ENCODE peak calls at places on chromosomes 4 and X, in ten cellular contexts. One of them, this sample, is unnamed.

GRCh38 chr4:41432889-41433288 is 105.1 kb upstream of the LIMCH1 start:
- DNase-seq in gastrocnemius medialis: no peak
- DNase-seq in left ventricle myocardium superior: no peak
- DNase-seq in heart left ventricle: no peak
- DNase-seq in activated CD8-positive, alpha-beta memory T cell treated with anti-CD3 and anti-CD28 coated beads for 24 hours: no peak
- DNase-seq in NCI-H1105: no peak
- DNase-seq in caudate nucleus: no peak
- DNase-seq in activated T-cell treated with anti-CD3 and anti-CD28 coated beads for 1 hour: no peak
- DNase-seq in stimulated activated CD4-positive, alpha-beta T cell treated with anti-CD3 and anti-CD28 coated beads, Interleukin-2, amount 100 ng/mL, for 48 hours: no peak
- DNase-seq in choroid plexus epithelial cell: peak
- DNase-seq in this sample: no peak

GRCh38 chr4:8536467-8536866 is 43.7 kb upstream of the GPR78 start:
- DNase-seq in choroid plexus epithelial cell: no peak
- DNase-seq in NCI-H1105: no peak
- DNase-seq in activated T-cell treated with anti-CD3 and anti-CD28 coated beads for 1 hour: no peak
- DNase-seq in stimulated activated CD4-positive, alpha-beta T cell treated with anti-CD3 and anti-CD28 coated beads, Interleukin-2, amount 100 ng/mL, for 48 hours: no peak
- DNase-seq in left ventricle myocardium superior: peak
- DNase-seq in activated CD8-positive, alpha-beta memory T cell treated with anti-CD3 and anti-CD28 coated beads for 24 hours: no peak
- DNase-seq in caudate nucleus: no peak
- DNase-seq in heart left ventricle: no peak
- DNase-seq in gastrocnemius medialis: no peak
- DNase-seq in this sample: no peak

GRCh38 chrX:2539586-2539985 is 38.8 kb upstream of the DHRSX start:
- DNase-seq in gastrocnemius medialis: no peak
- DNase-seq in stimulated activated CD4-positive, alpha-beta T cell treated with anti-CD3 and anti-CD28 coated beads, Interleukin-2, amount 100 ng/mL, for 48 hours: no peak
- DNase-seq in left ventricle myocardium superior: no peak
- DNase-seq in choroid plexus epithelial cell: no peak
- DNase-seq in activated T-cell treated with anti-CD3 and anti-CD28 coated beads for 1 hour: no peak
- DNase-seq in heart left ventricle: no peak
- DNase-seq in NCI-H1105: no peak
- DNase-seq in caudate nucleus: no peak
- DNase-seq in activated CD8-positive, alpha-beta memory T cell treated with anti-CD3 and anti-CD28 coated beads for 24 hours: no peak
- DNase-seq in this sample: no peak

GRCh38 chr4:161121451-161121850 is 1042.3 kb downstream of the FSTL5 start:
- DNase-seq in activated CD8-positive, alpha-beta memory T cell treated with anti-CD3 and anti-CD28 coated beads for 24 hours: no peak
- DNase-seq in gastrocnemius medialis: no peak
- DNase-seq in activated T-cell treated with anti-CD3 and anti-CD28 coated beads for 1 hour: no peak
- DNase-seq in NCI-H1105: no peak
- DNase-seq in stimulated activated CD4-positive, alpha-beta T cell treated with anti-CD3 and anti-CD28 coated beads, Interleukin-2, amount 100 ng/mL, for 48 hours: no peak
- DNase-seq in caudate nucleus: no peak
- DNase-seq in left ventricle myocardium superior: no peak
- DNase-seq in heart left ventricle: no peak
- DNase-seq in choroid plexus epithelial cell: peak
- DNase-seq in this sample: no peak

GRCh38 chr4:133550436-133550835 is 401.3 kb downstream of the PCDH10 start:
- DNase-seq in heart left ventricle: no peak
- DNase-seq in stimulated activated CD4-positive, alpha-beta T cell treated with anti-CD3 and anti-CD28 coated beads, Interleukin-2, amount 100 ng/mL, for 48 hours: no peak
- DNase-seq in NCI-H1105: no peak
- DNase-seq in left ventricle myocardium superior: no peak
- DNase-seq in choroid plexus epithelial cell: no peak
- DNase-seq in gastrocnemius medialis: no peak
- DNase-seq in caudate nucleus: no peak
- DNase-seq in activated CD8-positive, alpha-beta memory T cell treated with anti-CD3 and anti-CD28 coated beads for 24 hours: no peak
- DNase-seq in activated T-cell treated with anti-CD3 and anti-CD28 coated beads for 1 hour: no peak
- DNase-seq in this sample: no peak

GRCh38 chrX:49910344-49910743 is 12.1 kb upstream of the CLCN5 start:
- DNase-seq in left ventricle myocardium superior: no peak
- DNase-seq in NCI-H1105: peak
- DNase-seq in heart left ventricle: no peak
- DNase-seq in stimulated activated CD4-positive, alpha-beta T cell treated with anti-CD3 and anti-CD28 coated beads, Interleukin-2, amount 100 ng/mL, for 48 hours: no peak
- DNase-seq in caudate nucleus: no peak
- DNase-seq in activated T-cell treated with anti-CD3 and anti-CD28 coated beads for 1 hour: no peak
- DNase-seq in gastrocnemius medialis: no peak
- DNase-seq in choroid plexus epithelial cell: no peak
- DNase-seq in activated CD8-positive, alpha-beta memory T cell treated with anti-CD3 and anti-CD28 coated beads for 24 hours: no peak
- DNase-seq in this sample: no peak

GRCh38 chrX:151488677-151489076 is 74.8 kb upstream of the PASD1 start:
- DNase-seq in gastrocnemius medialis: no peak
- DNase-seq in activated CD8-positive, alpha-beta memory T cell treated with anti-CD3 and anti-CD28 coated beads for 24 hours: no peak
- DNase-seq in NCI-H1105: peak
- DNase-seq in caudate nucleus: no peak
- DNase-seq in activated T-cell treated with anti-CD3 and anti-CD28 coated beads for 1 hour: no peak
- DNase-seq in heart left ventricle: no peak
- DNase-seq in stimulated activated CD4-positive, alpha-beta T cell treated with anti-CD3 and anti-CD28 coated beads, Interleukin-2, amount 100 ng/mL, for 48 hours: no peak
- DNase-seq in choroid plexus epithelial cell: peak
- DNase-seq in left ventricle myocardium superior: no peak
- DNase-seq in this sample: no peak

GRCh38 chrX:14026121-14026520 is 3.6 kb downstream of the GEMIN8 start:
- DNase-seq in caudate nucleus: peak
- DNase-seq in activated CD8-positive, alpha-beta memory T cell treated with anti-CD3 and anti-CD28 coated beads for 24 hours: no peak
- DNase-seq in left ventricle myocardium superior: no peak
- DNase-seq in heart left ventricle: no peak
- DNase-seq in choroid plexus epithelial cell: no peak
- DNase-seq in NCI-H1105: no peak
- DNase-seq in activated T-cell treated with anti-CD3 and anti-CD28 coated beads for 1 hour: no peak
- DNase-seq in stimulated activated CD4-positive, alpha-beta T cell treated with anti-CD3 and anti-CD28 coated beads, Interleukin-2, amount 100 ng/mL, for 48 hours: no peak
- DNase-seq in gastrocnemius medialis: no peak
- DNase-seq in this sample: no peak

GRCh38 chr4:110164251-110164650 is 34.2 kb downstream of the ELOVL6 start:
- DNase-seq in choroid plexus epithelial cell: peak
- DNase-seq in caudate nucleus: no peak
- DNase-seq in heart left ventricle: no peak
- DNase-seq in left ventricle myocardium superior: no peak
- DNase-seq in gastrocnemius medialis: no peak
- DNase-seq in stimulated activated CD4-positive, alpha-beta T cell treated with anti-CD3 and anti-CD28 coated beads, Interleukin-2, amount 100 ng/mL, for 48 hours: no peak
- DNase-seq in NCI-H1105: no peak
- DNase-seq in activated T-cell treated with anti-CD3 and anti-CD28 coated beads for 1 hour: no peak
- DNase-seq in activated CD8-positive, alpha-beta memory T cell treated with anti-CD3 and anti-CD28 coated beads for 24 hours: no peak
- DNase-seq in this sample: no peak

GRCh38 chr4:109078724-109079123 is 223.7 kb downstream of the COL25A1 start:
- DNase-seq in gastrocnemius medialis: no peak
- DNase-seq in heart left ventricle: no peak
- DNase-seq in activated CD8-positive, alpha-beta memory T cell treated with anti-CD3 and anti-CD28 coated beads for 24 hours: no peak
- DNase-seq in choroid plexus epithelial cell: peak
- DNase-seq in left ventricle myocardium superior: no peak
- DNase-seq in stimulated activated CD4-positive, alpha-beta T cell treated with anti-CD3 and anti-CD28 coated beads, Interleukin-2, amount 100 ng/mL, for 48 hours: no peak
- DNase-seq in NCI-H1105: no peak
- DNase-seq in caudate nucleus: no peak
- DNase-seq in activated T-cell treated with anti-CD3 and anti-CD28 coated beads for 1 hour: no peak
- DNase-seq in this sample: no peak